ENCODE peak calls at places on chromosomes 11 and 22, in eight cellular contexts. K is naive thymus-derived CD4-positive, alpha-beta T cell; O is kidney; H is right atrium auricular region; S is H9; M is GM23338; P is neuronal stem cell; B is sigmoid colon. U is an unnamed sample.
A peak's percentile ranks its signal among the peaks of the same experiment; 100 is the strongest.

GRCh38 chr11:78216571-78217287 is 28.0 kb downstream of the USP35 start:
- DNase-seq in K (no peak), O (no peak), H (no peak), S (no peak), M (no peak), P (no peak), B (no peak), U (no peak)

GRCh38 chr22:35119494-35119893 is 53.5 kb downstream of the ISX start:
- DNase-seq in K (no peak), O (no peak), H (no peak), S (no peak), M (no peak), P (no peak), B (no peak), U (no peak)

GRCh38 chr11:76132268-76132667 is 74.0 kb downstream of the WNT11 start:
- DNase-seq in K (no peak), O (no peak), H (no peak), S (no peak), M (no peak), P (no peak), B (no peak), U (no peak)

GRCh38 chr11:130325691-130326090 is 11.0 kb upstream of the ZBTB44 start:
- DNase-seq in K (no peak), O (no peak), H (no peak), S (no peak), M (no peak), P (no peak), B (no peak), U (no peak)

GRCh38 chr11:72553748-72554147 is 119.4 kb upstream of the CLPB start:
- DNase-seq in K (peak; percentile 8), O (no peak), H (peak; percentile 50), S (peak; percentile 66), M (peak; percentile 79), P (no peak), B (no peak), U (no peak)

GRCh38 chr11:94002226-94002625 is 18.9 kb upstream of the HEPHL1 start:
- DNase-seq in K (no peak), O (no peak), H (no peak), S (no peak), M (no peak), P (no peak), B (no peak), U (no peak)

GRCh38 chr22:20206709-20207215 is 55.9 kb upstream of the CCDC188 start:
- DNase-seq in K (no peak), O (no peak), H (no peak), S (no peak), M (no peak), P (no peak), B (no peak), U (peak; percentile 70)

GRCh38 chr22:23108324-23109078 is 33.3 kb downstream of the RSPH14 start:
- DNase-seq in K (no peak), O (no peak), H (no peak), S (no peak), M (no peak), P (no peak), B (no peak), U (no peak)

GRCh38 chr11:125408281-125408680 is 87.8 kb downstream of the FEZ1 start:
- DNase-seq in K (no peak), O (peak; percentile 52), H (no peak), S (no peak), M (no peak), P (no peak), B (peak; percentile 48), U (no peak)

GRCh38 chr11:132463941-132464340 is 1068.4 kb downstream of the OPCML start:
- DNase-seq in K (no peak), O (no peak), H (no peak), S (no peak), M (no peak), P (no peak), B (no peak), U (no peak)

GRCh38 chr11:100445231-100445735 is 241.8 kb upstream of the ARHGAP42 start:
- DNase-seq in K (no peak), O (no peak), H (no peak), S (no peak), M (peak; percentile 28), P (no peak), B (no peak), U (no peak)

GRCh38 chr11:67272327-67273259 is 6.3 kb downstream of the GRK2 start:
- DNase-seq in K (no peak), O (peak; percentile 72), H (no peak), S (no peak), M (no peak), P (no peak), B (peak; percentile 65), U (peak; percentile 48)

GRCh38 chr11:15927196-15927865 is 429.0 kb downstream of the SOX6 start:
- DNase-seq in K (no peak), O (no peak), H (no peak), S (no peak), M (no peak), P (no peak), B (no peak), U (no peak)

GRCh38 chr11:57873196-57873911 is 111.8 kb downstream of the CTNND1 start:
- DNase-seq in K (no peak), O (no peak), H (no peak), S (no peak), M (no peak), P (no peak), B (no peak), U (no peak)

GRCh38 chr11:116913000-116913399 is 75.6 kb upstream of the APOA1 start:
- DNase-seq in K (no peak), O (no peak), H (no peak), S (no peak), M (no peak), P (no peak), B (no peak), U (no peak)

GRCh38 chr11:6544921-6545850 is 48.1 kb downstream of the DNHD1 start:
- DNase-seq in K (no peak), O (no peak), H (no peak), S (peak; percentile 23), M (no peak), P (no peak), B (no peak), U (no peak)

GRCh38 chr11:104148074-104148473 is 15.9 kb downstream of the PDGFD start:
- DNase-seq in K (no peak), O (no peak), H (no peak), S (no peak), M (no peak), P (no peak), B (no peak), U (no peak)

GRCh38 chr11:16789061-16789415 is 50.6 kb downstream of the C11orf58 start:
- DNase-seq in K (no peak), O (no peak), H (no peak), S (no peak), M (no peak), P (no peak), B (peak; percentile 49), U (peak; percentile 55)

GRCh38 chr22:49024775-49025440 is 802.8 kb downstream of the BRD1 start:
- DNase-seq in K (no peak), O (peak; percentile 61), H (no peak), S (no peak), M (no peak), P (no peak), B (peak; percentile 52), U (peak; percentile 28)

GRCh38 chr11:2535673-2536439 is 91.0 kb downstream of the KCNQ1 start:
- DNase-seq in K (no peak), O (peak; percentile 65), H (no peak), S (no peak), M (no peak), P (no peak), B (peak; percentile 61), U (peak; percentile 40)

DNA sequence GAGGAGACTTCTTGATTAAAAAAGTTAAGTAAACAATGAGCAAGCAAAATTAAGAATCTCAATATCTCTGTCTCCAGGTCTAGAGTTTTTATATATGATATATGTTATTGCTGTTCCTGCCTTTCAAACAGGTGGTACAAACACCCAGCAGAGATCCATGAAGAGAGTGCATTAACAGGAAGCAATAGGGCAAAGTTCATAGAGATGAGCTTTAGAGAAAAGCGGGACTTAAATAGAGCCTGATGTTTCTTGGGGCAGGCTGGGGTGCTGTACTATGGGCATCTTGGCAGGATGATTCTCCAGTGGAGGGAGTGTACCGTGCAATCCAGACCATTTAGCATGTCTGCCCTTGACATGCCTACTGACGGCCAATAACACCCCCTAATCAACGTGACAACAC is 6.8 kb downstream of the MAPK1 start:
- DNase-seq in K (no peak), O (no peak), H (no peak), S (no peak), M (no peak), P (no peak), B (no peak), U (no peak)
- H3K4me1 ChIP-seq in K (peaks cover 47% of the 10 kb centered on the region), O (peaks cover 14% of the 10 kb centered on the region), H (peaks cover 98% of the 10 kb centered on the region), S (peaks cover 8% of the 10 kb centered on the region), M (peaks cover 47% of the 10 kb centered on the region), P (peaks cover 2% of the 10 kb centered on the region), B (peaks cover 84% of the 10 kb centered on the region), U (peaks cover 98% of the 10 kb centered on the region)

DNA sequence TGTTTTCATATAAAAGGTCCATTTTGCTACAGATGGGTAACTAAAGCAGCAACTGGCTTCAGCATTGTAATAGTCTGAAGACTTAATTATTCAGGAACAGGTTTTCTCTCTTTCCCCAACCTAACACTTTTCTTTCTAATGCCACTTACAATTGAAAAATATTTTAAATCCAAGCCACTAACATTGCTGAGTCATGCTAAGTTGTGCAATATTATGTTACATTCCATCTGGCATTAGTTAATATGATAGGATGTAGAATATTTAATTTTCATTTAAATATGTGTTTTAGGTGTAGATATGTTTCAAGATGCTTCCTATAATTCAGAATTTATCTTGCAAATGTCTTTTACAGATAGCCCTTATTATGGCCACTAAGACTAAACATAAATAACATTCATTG is 98.6 kb downstream of the KIF18A start:
- DNase-seq in K (no peak), O (no peak), H (no peak), S (no peak), M (no peak), P (no peak), B (no peak), U (no peak)
- H3K4me1 ChIP-seq in K (no peaks in the 10 kb centered on the region), O (no peaks in the 10 kb centered on the region), H (no peaks in the 10 kb centered on the region), S (no peaks in the 10 kb centered on the region), M (no peaks in the 10 kb centered on the region), P (no peaks in the 10 kb centered on the region), B (no peaks in the 10 kb centered on the region), U (no peaks in the 10 kb centered on the region)

DNA sequence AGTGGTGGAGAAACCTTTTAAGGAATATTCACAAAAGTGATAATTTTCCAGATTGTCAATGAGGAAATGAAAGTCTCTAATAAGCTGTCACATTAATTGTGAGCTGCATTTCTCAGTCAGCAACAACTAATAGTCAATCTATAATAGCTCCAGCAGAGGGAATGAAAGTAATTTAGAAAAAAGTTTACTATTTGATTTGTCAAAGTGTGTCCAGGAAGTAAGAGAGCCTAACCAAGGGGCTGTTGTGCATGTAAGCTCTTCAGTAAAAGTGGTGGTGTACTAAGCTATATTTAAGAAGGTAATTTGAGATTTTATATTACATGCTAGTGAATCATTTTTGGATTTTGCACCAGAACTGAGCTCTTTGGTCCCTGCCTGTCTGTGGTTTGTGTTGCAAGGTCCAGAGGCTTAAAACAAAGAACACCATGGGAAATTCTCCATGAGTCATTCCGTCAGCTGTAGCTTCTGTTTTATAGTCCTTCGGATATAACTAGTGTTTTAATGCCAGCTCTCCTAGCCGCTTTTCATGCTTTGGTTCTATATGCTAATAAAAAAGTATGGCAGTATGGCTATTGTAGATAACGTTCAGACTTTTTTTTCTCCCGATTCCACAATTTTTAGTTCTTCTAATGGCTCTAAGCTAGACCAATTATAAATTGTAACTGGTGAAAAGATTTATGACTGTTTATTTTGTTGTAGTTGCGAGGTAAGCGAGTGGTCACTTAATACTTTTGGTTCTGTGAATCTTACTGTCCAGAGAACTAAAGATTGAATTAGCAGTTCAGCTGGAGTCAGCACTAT is 64.6 kb downstream of the ARHGEF12 start:
- DNase-seq in K (no peak), O (no peak), H (peak; percentile 59), S (no peak), M (no peak), P (no peak), B (no peak), U (no peak)
- H3K4me1 ChIP-seq in K (no peaks in the 10 kb centered on the region), O (peaks cover 16% of the 10 kb centered on the region), H (peaks cover 61% of the 10 kb centered on the region), S (peaks cover 5% of the 10 kb centered on the region), M (peaks cover 51% of the 10 kb centered on the region), P (peaks cover 3% of the 10 kb centered on the region), B (peaks cover 64% of the 10 kb centered on the region), U (peaks cover 34% of the 10 kb centered on the region)

GRCh38 chr11:42901084-42901483 is 410.7 kb upstream of the API5 start:
- DNase-seq in K (no peak), O (no peak), H (no peak), S (no peak), M (no peak), P (no peak), B (no peak), U (no peak)
- H3K4me1 ChIP-seq in K (no peaks in the 10 kb centered on the region), O (no peaks in the 10 kb centered on the region), H (no peaks in the 10 kb centered on the region), S (no peaks in the 10 kb centered on the region), M (no peaks in the 10 kb centered on the region), P (no peaks in the 10 kb centered on the region), B (no peaks in the 10 kb centered on the region), U (no peaks in the 10 kb centered on the region)